ENCODE peak calls at places on chromosome 20, in seven cellular contexts. F is HuH-7.5, U is KG1, J is GM12865, K is HS-27A, P is left colon, Y is T-cell. R is an unnamed sample.
A peak's percentile ranks its signal among the peaks of the same experiment; 100 is the strongest.

GRCh38 chr20:33411136-33411690 is 9.9 kb upstream of the CDK5RAP1 start:
- DNase-seq in U (no peak), J (no peak), P (no peak), K (no peak), F (no peak), Y (no peak), R (no peak)

GRCh38 chr20:38392356-38392755 is 42.8 kb downstream of the SNHG17 start:
- DNase-seq in K (no peak), J (no peak), F (no peak), P (no peak), Y (no peak), U (no peak), R (peak; percentile 43)

GRCh38 chr20:36462440-36463211 is 78.7 kb upstream of the MYL9 start:
- DNase-seq in K (peak; percentile 63), U (no peak), J (peak; percentile 47), Y (no peak), P (peak; percentile 42), F (no peak), R (peak; percentile 60)

GRCh38 chr20:35885212-35885611 is 69.1 kb downstream of the SCAND1 start:
- DNase-seq in U (no peak), J (no peak), K (no peak), F (no peak), Y (no peak), P (no peak), R (no peak)

GRCh38 chr20:24838551-24839530 is 110.2 kb upstream of the CST7 start:
- DNase-seq in Y (no peak), U (no peak), K (no peak), P (no peak), F (no peak), J (peak; percentile 65), R (no peak)

GRCh38 chr20:8997720-8998119 is 71.2 kb upstream of the PLCB4 start:
- DNase-seq in F (no peak), K (no peak), P (no peak), U (no peak), J (no peak), Y (no peak), R (no peak)

GRCh38 chr20:18738055-18738454 is 75.5 kb upstream of the SCP2D1 start:
- DNase-seq in U (no peak), Y (peak; percentile 15), P (no peak), J (no peak), K (no peak), F (no peak), R (no peak)

GRCh38 chr20:23257106-23257761 is 93.4 kb upstream of the NXT1 start:
- DNase-seq in J (peak; percentile 20), K (no peak), P (no peak), U (no peak), F (no peak), Y (no peak), R (no peak)

GRCh38 chr20:54843891-54844290 is 368.5 kb downstream of the DOK5 start:
- DNase-seq in U (no peak), P (no peak), K (no peak), F (no peak), Y (no peak), J (no peak), R (no peak)

GRCh38 chr20:53077373-53078205 is 105.4 kb downstream of the TSHZ2 start:
- DNase-seq in Y (no peak), K (no peak), U (no peak), F (peak; percentile 36), J (no peak), P (no peak), R (no peak)

GRCh38 chr20:34295284-34295683 is 7.9 kb downstream of the AHCY start:
- DNase-seq in K (no peak), J (no peak), P (no peak), F (peak; percentile 15), Y (no peak), U (no peak), R (no peak)

GRCh38 chr20:53672484-53673129 is 79.0 kb upstream of the ZNF217 start:
- DNase-seq in U (no peak), P (no peak), F (no peak), K (peak; percentile 30), J (no peak), Y (no peak), R (no peak)

GRCh38 chr20:4876731-4877130 is 124.6 kb downstream of the SLC23A2 start:
- DNase-seq in P (no peak), K (no peak), Y (no peak), U (no peak), J (no peak), F (peak; percentile 23), R (no peak)

GRCh38 chr20:55937283-55937682 is 68.0 kb downstream of the CBLN4 start:
- DNase-seq in U (no peak), F (no peak), K (no peak), P (no peak), Y (no peak), J (no peak), R (no peak)

GRCh38 chr20:20668639-20669038 is 43.8 kb downstream of the RALGAPA2 start:
- DNase-seq in F (no peak), U (peak; percentile 26), J (peak; percentile 76), P (no peak), K (no peak), Y (no peak), R (peak; percentile 71)

GRCh38 chr20:62946918-62947317 is 5.6 kb upstream of the SLC17A9 start:
- DNase-seq in Y (no peak), K (no peak), J (no peak), U (no peak), F (no peak), P (no peak), R (no peak)

GRCh38 chr20:3670511-3670910 is 7.3 kb upstream of the GFRA4 start:
- DNase-seq in Y (no peak), U (no peak), P (no peak), K (no peak), F (no peak), J (no peak), R (no peak)

GRCh38 chr20:39825524-39825923 is 863.4 kb downstream of the DHX35 start:
- DNase-seq in Y (no peak), U (no peak), J (no peak), P (no peak), K (no peak), F (no peak), R (no peak)

GRCh38 chr20:50611128-50611810 is 80.1 kb downstream of the RIPOR3 start:
- DNase-seq in Y (no peak), K (no peak), J (no peak), F (no peak), P (no peak), U (no peak), R (no peak)

GRCh38 chr20:39876974-39877615 is 811.9 kb downstream of the MAFB start:
- DNase-seq in J (no peak), Y (no peak), P (no peak), K (no peak), U (no peak), F (no peak), R (no peak)

GRCh38 chr20:49983848-49984408 is 1.1 kb downstream of the SNAI1 start:
- DNase-seq in U (no peak), P (no peak), J (no peak), F (no peak), K (no peak), Y (no peak), R (no peak)

GRCh38 chr20:21465799-21466198 is 48.1 kb downstream of the NKX2-2 start:
- DNase-seq in Y (no peak), P (no peak), K (no peak), F (no peak), U (no peak), J (peak; percentile 27), R (no peak)

GRCh38 chr20:12554416-12554815 is 454.4 kb upstream of the SPTLC3 start:
- DNase-seq in P (no peak), U (no peak), J (no peak), K (no peak), F (no peak), Y (no peak), R (no peak)

GRCh38 chr20:53021934-53022333 is 49.8 kb downstream of the TSHZ2 start:
- DNase-seq in J (peak; percentile 19), Y (no peak), P (no peak), F (no peak), U (no peak), K (no peak), R (no peak)

GRCh38 chr20:7346026-7346425 is 578.5 kb downstream of the BMP2 start:
- DNase-seq in U (no peak), P (no peak), J (no peak), Y (no peak), F (no peak), K (no peak), R (no peak)

GRCh38 chr20:45290677-45291355 is 15.8 kb upstream of the RBPJL start:
- DNase-seq in J (peak; percentile 66), F (peak; percentile 89), U (peak; percentile 67), P (peak; percentile 70), K (peak; percentile 64), Y (peak; percentile 48), R (peak; percentile 87)

GRCh38 chr20:41654884-41655283 is 36.7 kb upstream of the CHD6 start:
- DNase-seq in F (no peak), Y (no peak), J (no peak), K (no peak), U (no peak), P (no peak), R (peak; percentile 15)

GRCh38 chr20:568097-568864 is 24.7 kb upstream of the CSNK2A1 start:
- DNase-seq in J (no peak), P (no peak), U (no peak), Y (no peak), K (no peak), F (no peak), R (no peak)

GRCh38 chr20:51493346-51493791 is 49.1 kb downstream of the NFATC2 start:
- DNase-seq in F (no peak), K (no peak), U (no peak), Y (no peak), J (no peak), P (no peak), R (no peak)

GRCh38 chr20:48096212-48096875 is 311.1 kb upstream of the SULF2 start:
- DNase-seq in J (no peak), K (no peak), U (no peak), Y (no peak), P (no peak), F (no peak), R (no peak)

GRCh38 chr20:63307538-63308217 is 14.7 kb downstream of the COL20A1 start:
- DNase-seq in U (no peak), J (no peak), P (no peak), K (no peak), F (no peak), Y (no peak), R (no peak)

R was measured in NAMALWA.